ENCODE peak calls at places on chromosomes 4 and X, in seven cellular contexts. One of them, this sample, is unnamed.

GRCh38 chr4:78732332-78733104 is 43.6 kb upstream of the BMP2K start:
- DNase-seq in mesothelial cell of epicardium: no peak
- DNase-seq in SK-N-SH: no peak
- DNase-seq in lower leg skin: no peak
- DNase-seq in tibial artery: no peak
- DNase-seq in WTC11: no peak
- DNase-seq in nephron progenitor cell: no peak
- DNase-seq in this sample: no peak

GRCh38 chr4:106986486-106986885 is 49.6 kb downstream of the DKK2 start:
- DNase-seq in nephron progenitor cell: no peak
- DNase-seq in SK-N-SH: peak
- DNase-seq in WTC11: no peak
- DNase-seq in lower leg skin: no peak
- DNase-seq in mesothelial cell of epicardium: no peak
- DNase-seq in tibial artery: no peak
- DNase-seq in this sample: no peak

GRCh38 chr4:96009720-96010119 is 169.8 kb downstream of the PDHA2 start:
- DNase-seq in mesothelial cell of epicardium: no peak
- DNase-seq in nephron progenitor cell: no peak
- DNase-seq in tibial artery: no peak
- DNase-seq in WTC11: no peak
- DNase-seq in SK-N-SH: no peak
- DNase-seq in lower leg skin: no peak
- DNase-seq in this sample: no peak

GRCh38 chr4:158996669-158997074 is 106.2 kb upstream of the RAPGEF2 start:
- DNase-seq in nephron progenitor cell: no peak
- DNase-seq in tibial artery: no peak
- DNase-seq in SK-N-SH: no peak
- DNase-seq in lower leg skin: no peak
- DNase-seq in mesothelial cell of epicardium: no peak
- DNase-seq in WTC11: no peak
- DNase-seq in this sample: no peak

GRCh38 chrX:71081348-71082148 is 13.4 kb upstream of the SNX12 start:
- DNase-seq in mesothelial cell of epicardium: no peak
- DNase-seq in nephron progenitor cell: no peak
- DNase-seq in tibial artery: no peak
- DNase-seq in WTC11: no peak
- DNase-seq in lower leg skin: no peak
- DNase-seq in SK-N-SH: no peak
- DNase-seq in this sample: no peak

GRCh38 chr4:175882891-175883290 is 70.8 kb upstream of the GPM6A start:
- DNase-seq in mesothelial cell of epicardium: no peak
- DNase-seq in tibial artery: no peak
- DNase-seq in WTC11: no peak
- DNase-seq in SK-N-SH: no peak
- DNase-seq in nephron progenitor cell: no peak
- DNase-seq in lower leg skin: no peak
- DNase-seq in this sample: no peak

GRCh38 chr4:156642161-156642560 is 329.4 kb downstream of the PDGFC start:
- DNase-seq in mesothelial cell of epicardium: no peak
- DNase-seq in WTC11: no peak
- DNase-seq in lower leg skin: no peak
- DNase-seq in SK-N-SH: no peak
- DNase-seq in nephron progenitor cell: no peak
- DNase-seq in tibial artery: no peak
- DNase-seq in this sample: no peak

GRCh38 chr4:152189451-152190179 is 346.3 kb downstream of the FBXW7 start:
- DNase-seq in WTC11: no peak
- DNase-seq in lower leg skin: no peak
- DNase-seq in tibial artery: no peak
- DNase-seq in mesothelial cell of epicardium: no peak
- DNase-seq in nephron progenitor cell: peak
- DNase-seq in SK-N-SH: no peak
- DNase-seq in this sample: no peak

GRCh38 chr4:19309365-19309764 is 942.3 kb upstream of the SLIT2 start:
- DNase-seq in nephron progenitor cell: no peak
- DNase-seq in tibial artery: no peak
- DNase-seq in lower leg skin: no peak
- DNase-seq in WTC11: no peak
- DNase-seq in mesothelial cell of epicardium: no peak
- DNase-seq in SK-N-SH: no peak
- DNase-seq in this sample: no peak

GRCh38 chr4:108351806-108352205 is 183.1 kb upstream of the LEF1 start:
- DNase-seq in lower leg skin: no peak
- DNase-seq in tibial artery: no peak
- DNase-seq in SK-N-SH: no peak
- DNase-seq in nephron progenitor cell: no peak
- DNase-seq in mesothelial cell of epicardium: no peak
- DNase-seq in WTC11: no peak
- DNase-seq in this sample: no peak

GRCh38 chr4:101400096-101400495 is 52.8 kb upstream of the PPP3CA start:
- DNase-seq in WTC11: no peak
- DNase-seq in tibial artery: no peak
- DNase-seq in nephron progenitor cell: no peak
- DNase-seq in SK-N-SH: no peak
- DNase-seq in lower leg skin: no peak
- DNase-seq in mesothelial cell of epicardium: no peak
- DNase-seq in this sample: no peak

GRCh38 chr4:170259631-170260153 is 169.9 kb upstream of the AADAT start:
- DNase-seq in lower leg skin: peak
- DNase-seq in mesothelial cell of epicardium: peak
- DNase-seq in nephron progenitor cell: peak
- DNase-seq in WTC11: peak
- DNase-seq in tibial artery: peak
- DNase-seq in SK-N-SH: peak
- DNase-seq in this sample: no peak

GRCh38 chr4:108116423-108117168 is 52.1 kb downstream of the LEF1 start:
- DNase-seq in nephron progenitor cell: no peak
- DNase-seq in mesothelial cell of epicardium: no peak
- DNase-seq in SK-N-SH: no peak
- DNase-seq in tibial artery: no peak
- DNase-seq in WTC11: no peak
- DNase-seq in lower leg skin: no peak
- DNase-seq in this sample: no peak

GRCh38 chr4:127143460-127144190 is 489.1 kb upstream of the INTU start:
- DNase-seq in mesothelial cell of epicardium: no peak
- DNase-seq in lower leg skin: no peak
- DNase-seq in nephron progenitor cell: no peak
- DNase-seq in tibial artery: no peak
- DNase-seq in WTC11: no peak
- DNase-seq in SK-N-SH: no peak
- DNase-seq in this sample: no peak

GRCh38 chrX:15816886-15817285 is 26.6 kb downstream of the ZRSR2 start:
- DNase-seq in SK-N-SH: peak
- DNase-seq in nephron progenitor cell: no peak
- DNase-seq in mesothelial cell of epicardium: no peak
- DNase-seq in WTC11: no peak
- DNase-seq in tibial artery: no peak
- DNase-seq in lower leg skin: no peak
- DNase-seq in this sample: no peak

GRCh38 chrX:43949669-43950068 is 23.5 kb downstream of the NDP start:
- DNase-seq in lower leg skin: no peak
- DNase-seq in SK-N-SH: no peak
- DNase-seq in mesothelial cell of epicardium: no peak
- DNase-seq in tibial artery: no peak
- DNase-seq in nephron progenitor cell: peak
- DNase-seq in WTC11: peak
- DNase-seq in this sample: no peak

GRCh38 chrX:85429066-85429465 is 49.6 kb upstream of the POF1B start:
- DNase-seq in tibial artery: no peak
- DNase-seq in lower leg skin: no peak
- DNase-seq in nephron progenitor cell: no peak
- DNase-seq in SK-N-SH: no peak
- DNase-seq in WTC11: no peak
- DNase-seq in mesothelial cell of epicardium: no peak
- DNase-seq in this sample: no peak

GRCh38 chr4:158885564-158885963 is 116.7 kb downstream of the FNIP2 start:
- DNase-seq in SK-N-SH: no peak
- DNase-seq in mesothelial cell of epicardium: no peak
- DNase-seq in lower leg skin: no peak
- DNase-seq in nephron progenitor cell: no peak
- DNase-seq in tibial artery: no peak
- DNase-seq in WTC11: no peak
- DNase-seq in this sample: no peak

GRCh38 chr4:125123710-125124109 is 191.0 kb upstream of the FAT4 start:
- DNase-seq in tibial artery: no peak
- DNase-seq in WTC11: no peak
- DNase-seq in mesothelial cell of epicardium: no peak
- DNase-seq in SK-N-SH: no peak
- DNase-seq in lower leg skin: no peak
- DNase-seq in nephron progenitor cell: no peak
- DNase-seq in this sample: no peak

GRCh38 chr4:140037353-140038030 is 116.5 kb downstream of the MAML3 start:
- DNase-seq in lower leg skin: no peak
- DNase-seq in SK-N-SH: no peak
- DNase-seq in tibial artery: no peak
- DNase-seq in mesothelial cell of epicardium: no peak
- DNase-seq in nephron progenitor cell: no peak
- DNase-seq in WTC11: no peak
- DNase-seq in this sample: no peak

DNA sequence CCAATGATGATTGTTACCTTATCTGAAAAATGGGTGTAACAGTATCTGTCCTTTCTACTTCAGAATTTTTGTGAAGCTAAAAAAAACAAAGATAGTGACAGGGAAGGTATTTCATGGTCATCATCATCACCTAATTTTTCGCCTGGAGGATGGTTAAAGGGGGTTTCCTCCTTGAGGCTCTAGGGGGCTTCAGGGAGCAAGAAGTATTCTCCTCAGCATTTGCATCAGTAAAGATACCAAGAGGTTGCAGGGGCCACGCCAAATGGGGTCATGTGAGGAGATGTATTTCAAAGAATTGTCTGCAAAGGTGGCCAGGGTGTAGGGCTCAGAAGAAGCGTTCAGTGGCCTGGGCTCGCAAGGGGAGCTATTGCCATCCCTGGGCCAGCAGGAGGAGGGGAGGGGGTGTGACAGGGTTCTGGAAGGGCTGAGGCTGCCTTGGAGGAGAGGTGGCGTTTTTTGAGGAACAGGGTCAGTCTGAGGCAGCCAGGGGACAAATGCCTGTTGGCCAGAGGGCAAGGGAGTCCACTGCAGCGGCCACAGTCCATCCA is 7.3 kb upstream of the NSG1 start:
- DNase-seq in nephron progenitor cell: no peak
- DNase-seq in lower leg skin: no peak
- DNase-seq in SK-N-SH: no peak
- DNase-seq in WTC11: no peak
- DNase-seq in mesothelial cell of epicardium: no peak
- DNase-seq in tibial artery: no peak
- DNase-seq in this sample: no peak
- TF ChIP-seq CTCF in nephron progenitor cell: no peak
- TF ChIP-seq CTCF in lower leg skin: no peak
- TF ChIP-seq CTCF in SK-N-SH: peak
- TF ChIP-seq CTCF in WTC11: no peak
- TF ChIP-seq CTCF in mesothelial cell of epicardium: no peak
- TF ChIP-seq CTCF in tibial artery: no peak
- TF ChIP-seq CTCF in this sample: no peak

DNA sequence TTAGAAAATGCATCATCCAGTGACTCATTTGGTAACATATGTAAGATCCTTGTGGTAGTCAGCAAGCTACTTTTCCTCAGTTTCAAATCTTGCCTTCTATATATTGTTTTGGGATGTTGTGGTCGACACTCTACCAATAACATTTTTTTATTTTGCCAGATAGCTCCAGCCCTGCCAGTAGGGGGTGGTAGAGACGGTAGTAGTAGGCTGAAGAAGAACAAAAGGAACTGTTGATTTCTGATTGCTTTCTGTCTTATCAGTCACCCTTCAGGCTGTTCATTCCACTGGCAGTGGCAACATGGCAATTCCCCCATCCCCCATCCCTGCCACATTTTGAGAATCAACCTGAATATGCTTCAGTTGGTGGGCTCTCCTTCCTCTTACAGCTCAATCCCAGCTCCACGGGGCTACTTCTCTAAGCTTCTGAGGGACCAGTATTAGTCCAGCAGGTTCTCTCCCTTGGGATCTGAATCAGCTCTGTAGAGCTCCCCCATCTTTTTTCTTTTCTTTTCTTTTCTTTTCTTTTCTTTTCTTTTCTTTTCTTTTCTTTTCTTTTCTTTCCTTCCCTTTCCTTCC is 171.5 kb upstream of the VEGFC start:
- DNase-seq in lower leg skin: no peak
- DNase-seq in WTC11: peak
- DNase-seq in nephron progenitor cell: no peak
- DNase-seq in tibial artery: no peak
- DNase-seq in SK-N-SH: no peak
- DNase-seq in mesothelial cell of epicardium: no peak
- DNase-seq in this sample: no peak
- TF ChIP-seq CTCF in lower leg skin: no peak
- TF ChIP-seq CTCF in WTC11: no peak
- TF ChIP-seq CTCF in nephron progenitor cell: no peak
- TF ChIP-seq CTCF in tibial artery: no peak
- TF ChIP-seq CTCF in SK-N-SH: peak
- TF ChIP-seq CTCF in mesothelial cell of epicardium: no peak
- TF ChIP-seq CTCF in this sample: peak

DNA sequence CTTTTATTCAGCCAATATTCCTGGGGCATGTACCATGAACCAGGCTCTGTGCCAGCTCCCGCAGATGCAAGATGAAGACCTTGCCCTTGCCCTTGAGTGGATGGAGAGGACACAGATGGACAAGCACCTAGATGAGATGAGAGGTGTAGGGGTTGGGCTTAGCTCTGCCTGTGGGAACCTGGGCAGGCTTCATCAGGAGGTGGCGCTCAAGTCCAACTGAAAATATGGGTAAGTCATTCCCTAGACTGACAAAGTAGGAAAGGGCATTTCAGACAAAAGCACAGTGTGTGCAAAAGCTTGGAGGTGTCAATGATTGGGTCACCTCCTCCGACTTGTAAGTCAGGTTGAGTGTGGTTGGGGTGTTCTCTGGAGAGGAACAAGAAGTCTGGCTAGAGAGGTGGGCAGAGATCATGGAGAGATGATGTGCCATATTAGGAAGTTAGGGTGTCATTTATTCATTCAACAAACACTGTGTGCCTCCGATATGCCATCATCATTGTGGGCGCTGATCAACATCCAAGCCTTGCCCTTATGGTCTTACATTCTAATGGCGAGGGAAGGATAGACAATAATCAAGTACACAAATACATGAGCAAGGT is 64.6 kb downstream of the ANAPC4 start:
- DNase-seq in lower leg skin: peak
- DNase-seq in WTC11: peak
- DNase-seq in mesothelial cell of epicardium: no peak
- DNase-seq in tibial artery: no peak
- DNase-seq in nephron progenitor cell: peak
- DNase-seq in SK-N-SH: peak
- DNase-seq in this sample: no peak
- TF ChIP-seq CTCF in lower leg skin: no peak
- TF ChIP-seq CTCF in WTC11: peak
- TF ChIP-seq CTCF in mesothelial cell of epicardium: no peak
- TF ChIP-seq CTCF in tibial artery: peak
- TF ChIP-seq CTCF in nephron progenitor cell: peak
- TF ChIP-seq CTCF in SK-N-SH: peak
- TF ChIP-seq CTCF in this sample: no peak

DNA sequence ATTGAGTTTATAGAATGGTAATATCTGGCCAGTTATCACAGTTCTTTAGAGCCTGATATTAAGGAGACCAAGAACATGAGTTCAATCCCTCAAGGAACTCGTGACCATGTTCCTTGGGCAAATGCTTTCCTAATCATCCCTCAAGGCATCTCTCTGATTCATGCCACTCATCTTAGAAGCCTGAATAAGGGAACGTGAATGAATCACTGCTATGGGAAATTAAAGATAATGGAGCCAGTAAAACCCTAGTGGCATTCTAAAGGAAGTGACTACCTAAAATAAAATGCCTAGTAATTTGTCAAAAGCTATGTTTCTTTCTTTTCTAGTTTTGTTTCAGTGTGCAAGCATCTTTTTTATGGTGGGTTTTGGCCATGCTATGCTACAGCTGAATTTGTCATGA is 1161.3 kb downstream of the C4orf33 start:
- DNase-seq in nephron progenitor cell: no peak
- DNase-seq in mesothelial cell of epicardium: no peak
- DNase-seq in WTC11: no peak
- DNase-seq in SK-N-SH: no peak
- DNase-seq in lower leg skin: no peak
- DNase-seq in tibial artery: no peak
- DNase-seq in this sample: no peak
- TF ChIP-seq CTCF in nephron progenitor cell: no peak
- TF ChIP-seq CTCF in mesothelial cell of epicardium: no peak
- TF ChIP-seq CTCF in WTC11: no peak
- TF ChIP-seq CTCF in SK-N-SH: peak
- TF ChIP-seq CTCF in lower leg skin: no peak
- TF ChIP-seq CTCF in tibial artery: no peak
- TF ChIP-seq CTCF in this sample: no peak